ENCODE peak calls at places on chromosome 11, in six cellular contexts. One of them, this sample, is unnamed.

GRCh38 chr11:76778874-76779273 is 4.3 kb upstream of the TSKU start:
- DNase-seq in posterior cingulate gyrus: no peak
- DNase-seq in HT1080: no peak
- DNase-seq in pons: no peak
- DNase-seq in neural progenitor cell: no peak
- DNase-seq in heart right ventricle: no peak
- DNase-seq in this sample: no peak

GRCh38 chr11:128759597-128759996 is 65.7 kb downstream of the FLI1 start:
- DNase-seq in posterior cingulate gyrus: no peak
- DNase-seq in HT1080: peak; percentile 85
- DNase-seq in pons: no peak
- DNase-seq in neural progenitor cell: no peak
- DNase-seq in heart right ventricle: no peak
- DNase-seq in this sample: no peak

GRCh38 chr11:129386795-129387390 is 11.2 kb downstream of the BARX2 start:
- DNase-seq in posterior cingulate gyrus: no peak
- DNase-seq in HT1080: no peak
- DNase-seq in pons: no peak
- DNase-seq in neural progenitor cell: no peak
- DNase-seq in heart right ventricle: no peak
- DNase-seq in this sample: no peak

GRCh38 chr11:86396403-86396802 is 21.7 kb downstream of the CCDC81 start:
- DNase-seq in posterior cingulate gyrus: no peak
- DNase-seq in HT1080: peak; percentile 31
- DNase-seq in pons: no peak
- DNase-seq in neural progenitor cell: no peak
- DNase-seq in heart right ventricle: no peak
- DNase-seq in this sample: no peak

GRCh38 chr11:123173040-123173855 is 21.8 kb downstream of the CLMP start:
- DNase-seq in posterior cingulate gyrus: no peak
- DNase-seq in HT1080: peak; percentile 98
- DNase-seq in pons: no peak
- DNase-seq in neural progenitor cell: no peak
- DNase-seq in heart right ventricle: no peak
- DNase-seq in this sample: no peak

GRCh38 chr11:121595717-121596156 is 143.0 kb upstream of the SORL1-AS1 start:
- DNase-seq in posterior cingulate gyrus: peak; percentile 39
- DNase-seq in HT1080: peak; percentile 92
- DNase-seq in pons: no peak
- DNase-seq in neural progenitor cell: no peak
- DNase-seq in heart right ventricle: no peak
- DNase-seq in this sample: no peak

GRCh38 chr11:34916810-34917780 is 677 bp downstream of the PDHX start:
- DNase-seq in posterior cingulate gyrus: no peak
- DNase-seq in HT1080: no peak
- DNase-seq in pons: peak; percentile 25
- DNase-seq in neural progenitor cell: no peak
- DNase-seq in heart right ventricle: no peak
- DNase-seq in this sample: no peak

GRCh38 chr11:67278135-67278938 is 10.8 kb upstream of the ANKRD13D start:
- DNase-seq in posterior cingulate gyrus: no peak
- DNase-seq in HT1080: no peak
- DNase-seq in pons: no peak
- DNase-seq in neural progenitor cell: no peak
- DNase-seq in heart right ventricle: no peak
- DNase-seq in this sample: no peak

GRCh38 chr11:62579252-62579651 is 5.6 kb upstream of the EEF1G start:
- DNase-seq in posterior cingulate gyrus: no peak
- DNase-seq in HT1080: no peak
- DNase-seq in pons: no peak
- DNase-seq in neural progenitor cell: no peak
- DNase-seq in heart right ventricle: no peak
- DNase-seq in this sample: no peak

GRCh38 chr11:46248270-46249102 is 29.0 kb upstream of the CREB3L1 start:
- DNase-seq in posterior cingulate gyrus: no peak
- DNase-seq in HT1080: peak; percentile 98
- DNase-seq in pons: no peak
- DNase-seq in neural progenitor cell: no peak
- DNase-seq in heart right ventricle: no peak
- DNase-seq in this sample: no peak